ENCODE peak calls at places on chromosome 22, in nine cellular contexts. H is neural progenitor cell, F is uterus, G is cardiac fibroblast, I is WERI-Rb-1, V is cardiac muscle cell, J is choroid plexus epithelial cell, Q is AG04450, L is stomach. W is an unnamed sample.

GRCh38 chr22:38631724-38632123 is 24.5 kb downstream of the FAM227A start:
- DNase-seq in H (no peak), F (no peak), G (no peak), I (no peak), V (no peak), J (no peak), Q (no peak), L (no peak), W (no peak)

GRCh38 chr22:24514241-24515024 is 19.3 kb downstream of the UPB1 start:
- DNase-seq in H (no peak), F (no peak), G (no peak), I (peak), V (no peak), J (no peak), Q (no peak), L (peak), W (no peak)

GRCh38 chr22:33875316-33875715 is 45.0 kb downstream of the LARGE1 start:
- DNase-seq in H (no peak), F (no peak), G (no peak), I (no peak), V (no peak), J (no peak), Q (no peak), L (no peak), W (no peak)

GRCh38 chr22:38554281-38554680 is 15.7 kb downstream of the DMC1 start:
- DNase-seq in H (no peak), F (no peak), G (no peak), I (no peak), V (no peak), J (no peak), Q (peak), L (no peak), W (peak)

GRCh38 chr22:21975273-21975672 is 7.3 kb downstream of the TOP3B start:
- DNase-seq in H (no peak), F (no peak), G (no peak), I (no peak), V (no peak), J (no peak), Q (no peak), L (no peak), W (no peak)

GRCh38 chr22:49532831-49533802 is 294.6 kb downstream of the BRD1 start:
- DNase-seq in H (no peak), F (no peak), G (no peak), I (peak), V (no peak), J (no peak), Q (no peak), L (no peak), W (no peak)

GRCh38 chr22:22554324-22555284 is 4.5 kb downstream of the PRAME start:
- DNase-seq in H (no peak), F (no peak), G (no peak), I (no peak), V (no peak), J (no peak), Q (no peak), L (no peak), W (no peak)

GRCh38 chr22:38890377-38890776 is 18.4 kb upstream of the CBX6 start:
- DNase-seq in H (no peak), F (no peak), G (no peak), I (no peak), V (no peak), J (no peak), Q (no peak), L (no peak), W (no peak)

GRCh38 chr22:24975813-24976341 is 23.4 kb downstream of the KIAA1671 start:
- DNase-seq in H (peak), F (peak), G (peak), I (no peak), V (no peak), J (no peak), Q (no peak), L (no peak), W (peak)

GRCh38 chr22:44386386-44387035 is 73.8 kb upstream of the SHISAL1 start:
- DNase-seq in H (no peak), F (no peak), G (no peak), I (no peak), V (no peak), J (no peak), Q (no peak), L (no peak), W (no peak)

GRCh38 chr22:39144101-39144815 is 8.2 kb downstream of the CBX7 start:
- DNase-seq in H (peak), F (peak), G (peak), I (no peak), V (no peak), J (peak), Q (no peak), L (peak), W (peak)

GRCh38 chr22:23035557-23036277 is 34.6 kb upstream of the GNAZ start:
- DNase-seq in H (no peak), F (no peak), G (no peak), I (no peak), V (no peak), J (no peak), Q (no peak), L (no peak), W (no peak)

GRCh38 chr22:34055525-34056200 is 135.4 kb upstream of the LARGE1 start:
- DNase-seq in H (peak), F (no peak), G (no peak), I (peak), V (peak), J (no peak), Q (no peak), L (peak), W (no peak)

GRCh38 chr22:38397189-38398097 is 57.6 kb downstream of the KCNJ4 start:
- DNase-seq in H (peak), F (peak), G (peak), I (no peak), V (peak), J (peak), Q (no peak), L (no peak), W (peak)

GRCh38 chr22:36998620-36999351 is 20.5 kb downstream of the TST start:
- DNase-seq in H (no peak), F (no peak), G (no peak), I (peak), V (no peak), J (peak), Q (no peak), L (no peak), W (peak)

GRCh38 chr22:36911887-36912661 is 1.4 kb upstream of the CSF2RB start:
- DNase-seq in H (no peak), F (no peak), G (peak), I (no peak), V (no peak), J (no peak), Q (no peak), L (no peak), W (no peak)

GRCh38 chr22:37880668-37881440 is 25.2 kb upstream of the MICALL1 start:
- DNase-seq in H (no peak), F (no peak), G (peak), I (no peak), V (no peak), J (peak), Q (peak), L (no peak), W (peak)

GRCh38 chr22:17845790-17846189 is 71.5 kb upstream of the BID start:
- DNase-seq in H (no peak), F (peak), G (no peak), I (no peak), V (no peak), J (no peak), Q (no peak), L (no peak), W (no peak)

GRCh38 chr22:29724843-29725242 is 5.0 kb downstream of the CABP7 start:
- DNase-seq in H (no peak), F (no peak), G (no peak), I (no peak), V (no peak), J (no peak), Q (no peak), L (no peak), W (no peak)

GRCh38 chr22:25082096-25082495 is 117.6 kb upstream of the CRYBB3 start:
- DNase-seq in H (no peak), F (no peak), G (no peak), I (no peak), V (no peak), J (no peak), Q (no peak), L (no peak), W (no peak)

GRCh38 chr22:19871845-19872778 is 17.4 kb upstream of the GNB1L start:
- DNase-seq in H (no peak), F (peak), G (no peak), I (no peak), V (no peak), J (no peak), Q (no peak), L (no peak), W (no peak)

GRCh38 chr22:37273846-37274225 is 8.5 kb upstream of the CYTH4 start:
- DNase-seq in H (no peak), F (no peak), G (no peak), I (no peak), V (no peak), J (no peak), Q (no peak), L (no peak), W (no peak)

GRCh38 chr22:22906907-22907550 is 19.4 kb downstream of the IGLL5 start:
- DNase-seq in H (no peak), F (no peak), G (no peak), I (no peak), V (no peak), J (no peak), Q (no peak), L (no peak), W (no peak)

GRCh38 chr22:45229181-45229580 is 11.5 kb downstream of the KIAA0930 start:
- DNase-seq in H (no peak), F (no peak), G (no peak), I (no peak), V (no peak), J (no peak), Q (no peak), L (no peak), W (no peak)

GRCh38 chr22:30423296-30423958 is 2.1 kb upstream of the MTFP1 start:
- DNase-seq in H (no peak), F (no peak), G (no peak), I (no peak), V (peak), J (peak), Q (no peak), L (no peak), W (no peak)

GRCh38 chr22:40265783-40266182 is 80.5 kb upstream of the ADSL start:
- DNase-seq in H (no peak), F (no peak), G (no peak), I (no peak), V (no peak), J (no peak), Q (no peak), L (no peak), W (no peak)

GRCh38 chr22:32917577-32918375 is 116.3 kb downstream of the TIMP3 start:
- DNase-seq in H (peak), F (no peak), G (peak), I (no peak), V (peak), J (peak), Q (no peak), L (no peak), W (no peak)

DNA sequence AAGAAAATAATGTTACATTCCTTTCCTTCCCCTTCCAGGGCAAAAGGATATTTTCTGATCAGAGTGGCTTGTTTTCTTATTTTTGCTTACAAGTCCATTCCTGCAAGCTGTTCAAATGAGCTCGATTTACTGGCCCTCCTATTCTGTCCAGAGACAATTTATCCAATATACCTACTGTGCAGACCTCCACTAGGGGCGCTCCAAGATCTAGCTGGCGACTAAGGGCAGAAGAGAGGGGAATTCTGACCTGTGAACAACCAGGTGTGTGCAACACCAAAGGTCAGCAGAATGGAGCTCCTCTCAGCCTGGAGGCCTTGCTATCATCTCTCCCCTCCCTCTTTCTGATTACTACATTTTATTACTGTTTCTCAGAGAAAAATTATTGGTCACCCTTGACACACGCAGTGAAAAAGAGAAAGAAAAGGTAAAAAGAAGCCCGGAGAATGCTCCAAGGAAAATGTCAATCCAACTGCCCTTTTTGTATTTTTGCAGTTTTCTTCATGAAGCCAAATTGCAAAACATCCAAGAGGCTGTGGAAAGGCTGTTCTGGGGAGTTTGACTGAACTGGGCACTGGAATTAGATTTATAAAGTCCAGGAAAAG is 3.2 kb downstream of the SEZ6L start:
- DNase-seq in H (peak), F (no peak), G (peak), I (peak), V (peak), J (peak), Q (no peak), L (no peak), W (peak)
- TF ChIP-seq CTCF in H (peak), F (no peak), G (peak), I (peak), V (peak), J (peak), Q (peak), L (no peak), W (peak)

DNA sequence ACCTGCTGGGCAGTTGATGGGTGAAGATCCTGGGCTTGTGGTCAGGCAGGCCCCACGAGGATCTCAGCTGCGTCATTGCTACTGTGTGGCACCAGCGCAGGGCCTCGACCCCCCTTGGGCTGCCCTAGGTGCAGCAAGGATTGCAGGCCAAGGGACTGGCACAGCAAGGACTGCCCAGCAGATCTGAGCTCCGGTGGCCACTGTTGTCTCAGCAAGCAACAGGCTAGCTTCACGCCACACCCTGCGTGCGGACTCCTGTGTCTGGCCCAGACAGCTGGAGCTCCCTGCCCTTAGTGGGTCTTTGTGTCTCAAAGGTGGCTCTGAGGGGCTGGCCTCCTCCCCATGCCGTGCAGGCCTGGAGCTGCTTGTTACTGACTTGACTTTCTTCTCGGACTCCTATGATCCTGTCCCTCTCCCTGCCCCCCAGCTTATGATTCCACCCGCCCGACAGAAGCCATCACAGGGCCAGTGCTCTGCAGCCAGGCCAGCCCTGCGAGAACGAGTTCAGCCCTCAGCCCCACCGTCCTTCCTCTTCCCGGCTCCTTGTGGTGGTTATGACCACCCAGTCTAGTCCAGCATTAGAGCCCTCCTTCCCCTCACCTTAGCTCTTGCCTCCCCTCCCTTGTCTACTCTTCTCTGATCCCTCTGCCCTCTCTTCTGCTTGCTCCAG is 295.6 kb downstream of the TBC1D22A start:
- DNase-seq in H (no peak), F (no peak), G (no peak), I (no peak), V (no peak), J (no peak), Q (no peak), L (no peak), W (no peak)
- H3K4me3 ChIP-seq in H (no peak), F (no peak), G (no peak), I (no peak), V (no peak), J (no peak), Q (no peak), L (no peak), W (no peak)

GRCh38 chr22:42269407-42270177 is 861 bp downstream of the TCF20 start:
- DNase-seq in H (peak), F (peak), G (peak), I (peak), V (peak), J (peak), Q (no peak), L (peak), W (no peak)
- TF ChIP-seq CTCF in H (peak), F (no peak), G (no peak), I (peak), V (no peak), J (no peak), Q (no peak), L (no peak), W (no peak)

GRCh38 chr22:50597097-50597496 is 3.5 kb upstream of the MAPK8IP2 start:
- DNase-seq in H (no peak), F (no peak), G (no peak), I (no peak), V (no peak), J (no peak), Q (no peak), L (no peak), W (no peak)
- H3K4me3 ChIP-seq in H (no peak), F (no peak), G (no peak), I (no peak), V (no peak), J (no peak), Q (no peak), L (no peak), W (no peak)

DNA sequence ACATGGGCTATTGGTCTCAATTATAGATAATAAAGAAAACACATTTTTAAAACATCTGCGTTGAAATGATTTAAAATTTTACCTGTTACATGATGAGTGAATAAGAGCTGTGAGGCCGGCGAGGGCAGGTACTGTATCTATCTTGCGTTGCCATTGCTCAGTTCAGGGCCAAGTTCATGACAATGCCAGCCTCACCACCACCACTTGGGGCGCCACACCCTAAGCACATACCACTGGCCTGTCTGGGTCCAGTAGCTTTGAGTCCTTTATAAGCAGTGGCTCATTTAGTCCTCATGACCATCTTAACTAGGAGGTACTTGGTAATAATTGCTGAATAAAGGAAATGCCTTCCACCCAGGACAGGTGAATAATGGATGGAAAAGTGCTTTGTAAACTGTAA is 14.5 kb upstream of the MB start:
- DNase-seq in H (no peak), F (no peak), G (peak), I (peak), V (peak), J (peak), Q (no peak), L (peak), W (peak)
- TF ChIP-seq CTCF in H (peak), F (no peak), G (peak), I (peak), V (peak), J (peak), Q (peak), L (peak), W (peak)

W was measured in fibroblast of mammary gland.